ENCODE peak calls at places on chromosome 10, in seven cellular contexts. One of them, this sample, is unnamed.

GRCh38 chr10:68135922-68136718 is 26.8 kb downstream of the MYPN start:
- DNase-seq in stimulated activated CD4-positive, alpha-beta T cell treated with anti-CD3 and anti-CD28 coated beads, Interleukin-15, amount 100 ng/mL, for 1 hour: no peak
- DNase-seq in Caki2: peak; percentile 87
- DNase-seq in naive thymus-derived CD8-positive, alpha-beta T cell: no peak
- DNase-seq in CD8-positive, alpha-beta T cell: no peak
- DNase-seq in NCI-H446: no peak
- DNase-seq in fibroblast of pulmonary artery: peak; percentile 68
- DNase-seq in this sample: peak; percentile 63

GRCh38 chr10:70494966-70495365 is 16.4 kb downstream of the PALD1 start:
- DNase-seq in CD8-positive, alpha-beta T cell: no peak
- DNase-seq in stimulated activated CD4-positive, alpha-beta T cell treated with anti-CD3 and anti-CD28 coated beads, Interleukin-15, amount 100 ng/mL, for 1 hour: no peak
- DNase-seq in NCI-H446: no peak
- DNase-seq in Caki2: no peak
- DNase-seq in fibroblast of pulmonary artery: no peak
- DNase-seq in naive thymus-derived CD8-positive, alpha-beta T cell: no peak
- DNase-seq in this sample: no peak

GRCh38 chr10:84820121-84820520 is 491.7 kb downstream of the CCSER2 start:
- DNase-seq in naive thymus-derived CD8-positive, alpha-beta T cell: no peak
- DNase-seq in Caki2: no peak
- DNase-seq in CD8-positive, alpha-beta T cell: no peak
- DNase-seq in fibroblast of pulmonary artery: no peak
- DNase-seq in stimulated activated CD4-positive, alpha-beta T cell treated with anti-CD3 and anti-CD28 coated beads, Interleukin-15, amount 100 ng/mL, for 1 hour: no peak
- DNase-seq in NCI-H446: no peak
- DNase-seq in this sample: no peak

GRCh38 chr10:132550366-132551092 is 12.9 kb downstream of the INPP5A start:
- DNase-seq in stimulated activated CD4-positive, alpha-beta T cell treated with anti-CD3 and anti-CD28 coated beads, Interleukin-15, amount 100 ng/mL, for 1 hour: no peak
- DNase-seq in fibroblast of pulmonary artery: no peak
- DNase-seq in Caki2: no peak
- DNase-seq in naive thymus-derived CD8-positive, alpha-beta T cell: no peak
- DNase-seq in CD8-positive, alpha-beta T cell: no peak
- DNase-seq in NCI-H446: no peak
- DNase-seq in this sample: no peak

GRCh38 chr10:3783313-3783689 is 1.7 kb downstream of the KLF6 start:
- DNase-seq in naive thymus-derived CD8-positive, alpha-beta T cell: peak; percentile 63
- DNase-seq in NCI-H446: peak; percentile 34
- DNase-seq in CD8-positive, alpha-beta T cell: peak; percentile 77
- DNase-seq in Caki2: no peak
- DNase-seq in fibroblast of pulmonary artery: peak; percentile 91
- DNase-seq in stimulated activated CD4-positive, alpha-beta T cell treated with anti-CD3 and anti-CD28 coated beads, Interleukin-15, amount 100 ng/mL, for 1 hour: peak; percentile 51
- DNase-seq in this sample: peak; percentile 66

GRCh38 chr10:80599424-80599847 is 61.7 kb downstream of the SH2D4B start:
- DNase-seq in CD8-positive, alpha-beta T cell: no peak
- DNase-seq in fibroblast of pulmonary artery: peak; percentile 62
- DNase-seq in Caki2: no peak
- DNase-seq in NCI-H446: no peak
- DNase-seq in naive thymus-derived CD8-positive, alpha-beta T cell: peak; percentile 11
- DNase-seq in stimulated activated CD4-positive, alpha-beta T cell treated with anti-CD3 and anti-CD28 coated beads, Interleukin-15, amount 100 ng/mL, for 1 hour: no peak
- DNase-seq in this sample: peak; percentile 92

GRCh38 chr10:24645784-24646183 is 77.9 kb downstream of the ARHGAP21 start:
- DNase-seq in Caki2: no peak
- DNase-seq in stimulated activated CD4-positive, alpha-beta T cell treated with anti-CD3 and anti-CD28 coated beads, Interleukin-15, amount 100 ng/mL, for 1 hour: no peak
- DNase-seq in CD8-positive, alpha-beta T cell: no peak
- DNase-seq in fibroblast of pulmonary artery: no peak
- DNase-seq in NCI-H446: no peak
- DNase-seq in naive thymus-derived CD8-positive, alpha-beta T cell: peak; percentile 11
- DNase-seq in this sample: no peak

GRCh38 chr10:117532451-117533107 is 10.0 kb upstream of the EMX2 start:
- DNase-seq in fibroblast of pulmonary artery: no peak
- DNase-seq in Caki2: no peak
- DNase-seq in stimulated activated CD4-positive, alpha-beta T cell treated with anti-CD3 and anti-CD28 coated beads, Interleukin-15, amount 100 ng/mL, for 1 hour: no peak
- DNase-seq in naive thymus-derived CD8-positive, alpha-beta T cell: no peak
- DNase-seq in NCI-H446: no peak
- DNase-seq in CD8-positive, alpha-beta T cell: no peak
- DNase-seq in this sample: peak; percentile 64

GRCh38 chr10:43219848-43220247 is 47.0 kb downstream of the RASGEF1A start:
- DNase-seq in stimulated activated CD4-positive, alpha-beta T cell treated with anti-CD3 and anti-CD28 coated beads, Interleukin-15, amount 100 ng/mL, for 1 hour: no peak
- DNase-seq in fibroblast of pulmonary artery: no peak
- DNase-seq in Caki2: no peak
- DNase-seq in NCI-H446: no peak
- DNase-seq in naive thymus-derived CD8-positive, alpha-beta T cell: no peak
- DNase-seq in CD8-positive, alpha-beta T cell: no peak
- DNase-seq in this sample: peak; percentile 27

GRCh38 chr10:103876155-103876554 is 20.8 kb upstream of the SH3PXD2A start:
- DNase-seq in CD8-positive, alpha-beta T cell: no peak
- DNase-seq in stimulated activated CD4-positive, alpha-beta T cell treated with anti-CD3 and anti-CD28 coated beads, Interleukin-15, amount 100 ng/mL, for 1 hour: no peak
- DNase-seq in NCI-H446: no peak
- DNase-seq in fibroblast of pulmonary artery: no peak
- DNase-seq in Caki2: no peak
- DNase-seq in naive thymus-derived CD8-positive, alpha-beta T cell: no peak
- DNase-seq in this sample: no peak

GRCh38 chr10:63409465-63410027 is 56.2 kb downstream of the JMJD1C start:
- DNase-seq in naive thymus-derived CD8-positive, alpha-beta T cell: no peak
- DNase-seq in stimulated activated CD4-positive, alpha-beta T cell treated with anti-CD3 and anti-CD28 coated beads, Interleukin-15, amount 100 ng/mL, for 1 hour: no peak
- DNase-seq in NCI-H446: no peak
- DNase-seq in CD8-positive, alpha-beta T cell: no peak
- DNase-seq in fibroblast of pulmonary artery: peak; percentile 39
- DNase-seq in Caki2: no peak
- DNase-seq in this sample: no peak

GRCh38 chr10:88114368-88114767 is 250.9 kb downstream of the PTEN start:
- DNase-seq in CD8-positive, alpha-beta T cell: no peak
- DNase-seq in Caki2: no peak
- DNase-seq in stimulated activated CD4-positive, alpha-beta T cell treated with anti-CD3 and anti-CD28 coated beads, Interleukin-15, amount 100 ng/mL, for 1 hour: no peak
- DNase-seq in naive thymus-derived CD8-positive, alpha-beta T cell: no peak
- DNase-seq in fibroblast of pulmonary artery: peak; percentile 49
- DNase-seq in NCI-H446: peak; percentile 34
- DNase-seq in this sample: peak; percentile 84

GRCh38 chr10:113709221-113709838 is 29.6 kb downstream of the CASP7 start:
- DNase-seq in naive thymus-derived CD8-positive, alpha-beta T cell: no peak
- DNase-seq in NCI-H446: no peak
- DNase-seq in fibroblast of pulmonary artery: peak; percentile 64
- DNase-seq in stimulated activated CD4-positive, alpha-beta T cell treated with anti-CD3 and anti-CD28 coated beads, Interleukin-15, amount 100 ng/mL, for 1 hour: no peak
- DNase-seq in CD8-positive, alpha-beta T cell: no peak
- DNase-seq in Caki2: no peak
- DNase-seq in this sample: no peak

This sample was measured in endodermal cell.